ENCODE peak calls at places on chromosomes 7 and 10, in six cellular contexts. V is IMR-90, P is neuronal stem cell, O is mesenchymal stem cell, C is H9, R is trophoblast cell. T is an unnamed sample.

GRCh38 chr7:142391191-142391992 is 133.5 kb upstream of the PRSS58 start:
- DNase-seq in V (peak; percentile 15), P (peak; percentile 51), O (no peak), C (peak; percentile 76), R (peak; percentile 67), T (peak; percentile 88)

GRCh38 chr7:152667900-152668440 is 8.0 kb downstream of the XRCC2 start:
- DNase-seq in V (no peak), P (no peak), O (no peak), C (no peak), R (peak; percentile 31), T (no peak)

GRCh38 chr7:27133409-27134157 is 3.0 kb upstream of the HOXA4 start:
- DNase-seq in V (no peak), P (no peak), O (no peak), C (no peak), R (no peak), T (peak; percentile 38)

GRCh38 chr7:37719077-37719476 is 35.5 kb downstream of the GPR141 start:
- DNase-seq in V (no peak), P (no peak), O (no peak), C (no peak), R (no peak), T (no peak)

GRCh38 chr7:24800073-24800472 is 42.8 kb upstream of the GSDME start:
- DNase-seq in V (no peak), P (no peak), O (no peak), C (no peak), R (peak; percentile 65), T (no peak)

GRCh38 chr10:9302142-9302746 is 1247.8 kb downstream of the GATA3 start:
- DNase-seq in V (peak; percentile 53), P (peak; percentile 27), O (peak; percentile 53), C (no peak), R (peak; percentile 94), T (no peak)

GRCh38 chr7:27171636-27172387 is 2.3 kb downstream of the HOXA10 start:
- DNase-seq in V (no peak), P (no peak), O (peak; percentile 60), C (peak; percentile 56), R (peak; percentile 34), T (peak; percentile 52)

GRCh38 chr10:29200280-29200679 is 88.6 kb upstream of the LYZL1 start:
- DNase-seq in V (peak; percentile 8), P (no peak), O (peak; percentile 68), C (no peak), R (no peak), T (no peak)

GRCh38 chr7:85765698-85766298 is 578.9 kb upstream of the SEMA3D start:
- DNase-seq in V (no peak), P (no peak), O (peak; percentile 5), C (no peak), R (no peak), T (no peak)

GRCh38 chr7:115226410-115226809 is 304.5 kb downstream of the MDFIC start:
- DNase-seq in V (no peak), P (no peak), O (no peak), C (peak; percentile 70), R (peak; percentile 37), T (no peak)

GRCh38 chr10:124994573-124995473 is 52.9 kb downstream of the ZRANB1 start:
- DNase-seq in V (no peak), P (no peak), O (no peak), C (no peak), R (no peak), T (peak; percentile 42)

GRCh38 chr7:40763319-40764287 is 628.8 kb downstream of the SUGCT start:
- DNase-seq in V (peak; percentile 86), P (no peak), O (peak; percentile 82), C (no peak), R (peak; percentile 31), T (no peak)

GRCh38 chr7:127177156-127177555 is 75.6 kb downstream of the GRM8 start:
- DNase-seq in V (no peak), P (no peak), O (no peak), C (no peak), R (no peak), T (no peak)

GRCh38 chr10:2915412-2915811 is 151.9 kb upstream of the PFKP start:
- DNase-seq in V (no peak), P (no peak), O (no peak), C (no peak), R (no peak), T (no peak)

GRCh38 chr10:30747633-30748032 is 118.1 kb upstream of the LYZL2 start:
- DNase-seq in V (peak; percentile 78), P (no peak), O (peak; percentile 89), C (no peak), R (no peak), T (no peak)

DNA sequence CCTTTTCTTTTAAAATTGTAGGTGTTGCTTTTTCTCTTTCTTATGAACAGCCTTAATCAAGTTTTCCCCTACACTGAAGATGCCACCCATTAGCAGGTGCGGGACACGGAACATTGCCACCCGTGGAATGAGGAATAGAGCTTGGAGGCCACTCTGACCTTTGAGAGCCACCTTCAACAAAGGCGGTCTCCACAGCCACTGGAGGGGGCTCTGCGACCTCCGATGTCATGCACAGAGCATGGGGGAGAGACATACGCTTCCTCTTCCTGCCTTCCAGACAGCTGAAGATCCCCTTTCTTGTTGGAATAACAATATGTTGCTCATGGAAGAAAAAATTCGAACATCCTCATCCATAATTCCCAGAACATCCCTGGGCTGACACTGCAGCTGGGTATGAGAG is 39.1 kb downstream of the ADARB2 start:
- DNase-seq in V (no peak), P (no peak), O (no peak), C (no peak), R (no peak), T (no peak)
- H4K91ac ChIP-seq in V (no peak overlapping the region), P (no peak overlapping the region), O (no peak overlapping the region), C (no peak overlapping the region), R (no peak overlapping the region), T (no peak overlapping the region)

GRCh38 chr7:117157871-117158209 is 165.0 kb downstream of the WNT2 start:
- DNase-seq in V (no peak), P (no peak), O (no peak), C (no peak), R (no peak), T (no peak)
- H4K91ac ChIP-seq in V (peak overlapping the region; percentile 29), P (no peak overlapping the region), O (no peak overlapping the region), C (no peak overlapping the region), R (no peak overlapping the region), T (no peak overlapping the region)

GRCh38 chr7:155832581-155832981 is 20.3 kb upstream of the SHH start:
- DNase-seq in V (no peak), P (no peak), O (no peak), C (no peak), R (no peak), T (no peak)

GRCh38 chr7:155833651-155834050 is 21.4 kb upstream of the SHH start:
- DNase-seq in V (no peak), P (no peak), O (no peak), C (no peak), R (no peak), T (no peak)

GRCh38 chr7:155831807-155832524 is 19.7 kb upstream of the SHH start:
- DNase-seq in V (no peak), P (no peak), O (no peak), C (no peak), R (no peak), T (no peak)

GRCh38 chr7:155830961-155831806 is 18.9 kb upstream of the SHH start:
- DNase-seq in V (no peak), P (no peak), O (no peak), C (no peak), R (no peak), T (no peak)

GRCh38 chr7:155829796-155830470 is 17.7 kb upstream of the SHH start:
- DNase-seq in V (no peak), P (no peak), O (no peak), C (no peak), R (no peak), T (no peak)
- H4K91ac ChIP-seq in V (no peak overlapping the region), P (peak overlapping the region; percentile 74), O (no peak overlapping the region), C (no peak overlapping the region), R (no peak overlapping the region), T (no peak overlapping the region)

GRCh38 chr7:29326872-29327271 is 132.3 kb downstream of the CHN2 start:
- DNase-seq in V (no peak), P (no peak), O (no peak), C (no peak), R (no peak), T (no peak)
- H4K91ac ChIP-seq in V (no peak overlapping the region), P (no peak overlapping the region), O (no peak overlapping the region), C (no peak overlapping the region), R (no peak overlapping the region), T (no peak overlapping the region)

GRCh38 chr10:111208951-111209350 is 132.1 kb downstream of the ADRA2A start:
- DNase-seq in V (no peak), P (no peak), O (no peak), C (no peak), R (no peak), T (no peak)
- H4K91ac ChIP-seq in V (no peak overlapping the region), P (no peak overlapping the region), O (no peak overlapping the region), C (no peak overlapping the region), R (no peak overlapping the region), T (no peak overlapping the region)

DNA sequence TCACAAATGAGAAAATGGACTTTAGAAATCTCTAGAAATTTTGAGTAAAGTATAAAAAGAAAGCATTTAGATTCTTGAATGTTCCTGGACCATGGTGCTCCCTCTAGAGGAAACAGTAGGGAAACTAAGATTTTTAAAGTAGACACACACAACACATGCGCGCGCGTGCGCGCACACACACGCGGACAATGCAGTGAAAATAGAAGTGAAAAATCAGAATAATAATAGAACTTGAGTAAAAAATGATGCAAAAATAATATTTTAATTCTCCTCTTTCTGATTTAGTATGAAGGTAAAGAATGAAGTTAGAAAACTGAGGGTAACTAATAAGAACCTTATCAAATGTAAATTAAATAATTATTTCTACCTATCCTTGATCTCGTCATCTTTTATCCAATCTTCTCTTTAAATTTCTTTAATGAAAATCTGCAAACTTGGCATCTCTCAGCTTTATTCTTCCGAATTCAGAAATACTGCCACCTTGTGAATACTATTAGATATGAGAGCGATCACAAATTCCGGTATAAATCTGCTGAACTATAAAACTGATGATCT is 117.0 kb upstream of the AMPH start:
- DNase-seq in V (peak; percentile 36), P (no peak), O (peak; percentile 37), C (no peak), R (peak; percentile 51), T (no peak)
- H4K91ac ChIP-seq in V (no peak overlapping the region), P (no peak overlapping the region), O (no peak overlapping the region), C (no peak overlapping the region), R (no peak overlapping the region), T (no peak overlapping the region)

DNA sequence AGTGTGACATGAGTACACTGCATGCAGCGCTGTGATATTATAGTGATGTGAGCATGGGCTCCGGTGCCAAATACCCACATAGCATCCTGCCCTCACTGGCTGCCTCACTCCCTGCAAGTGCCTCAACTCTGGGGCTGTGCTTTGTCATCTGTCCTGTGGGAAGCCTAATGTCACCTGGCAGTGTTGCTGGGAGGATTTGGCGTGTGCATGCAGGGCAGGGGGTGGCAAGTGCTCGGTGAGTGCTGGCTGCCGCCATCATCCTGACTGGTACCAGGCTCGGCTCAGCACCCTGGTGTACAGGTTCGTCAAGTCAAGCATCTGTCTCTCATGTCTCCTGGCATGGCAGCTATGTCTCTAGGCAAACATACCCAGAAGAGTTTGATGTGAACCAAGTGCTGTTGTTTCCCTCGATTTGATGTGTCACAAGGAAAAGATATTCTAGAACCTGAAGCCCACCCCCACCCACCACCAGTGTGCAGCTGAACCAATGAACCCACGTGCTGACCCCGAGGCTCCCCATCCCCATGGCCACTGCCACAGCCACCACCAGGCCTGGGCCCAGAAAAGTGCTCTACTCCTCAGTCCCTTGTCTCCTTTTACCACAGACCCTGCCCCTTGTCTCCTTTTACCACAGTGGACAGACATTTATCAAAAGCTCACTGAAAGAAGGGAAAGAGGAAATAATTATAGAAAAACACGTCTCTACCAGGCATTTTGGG is 135.8 kb downstream of the MAPK8 start:
- DNase-seq in V (no peak), P (no peak), O (no peak), C (peak; percentile 21), R (no peak), T (peak; percentile 39)
- H4K91ac ChIP-seq in V (no peak overlapping the region), P (no peak overlapping the region), O (peak overlapping the region; percentile 18), C (no peak overlapping the region), R (no peak overlapping the region), T (no peak overlapping the region)